ENCODE peak calls at places on chromosomes 16 and 17, in eight cellular contexts. G is CD8-positive, alpha-beta T cell; R is CD4-positive, alpha-beta T cell; D is transverse colon; B is lower lobe of right lung; N is dorsolateral prefrontal cortex; M is tibial nerve; P is BE2C. Q is an unnamed sample. For H3K27me3, the result is how much of the 10 kb centered on the place peaks cover.

GRCh38 chr16:66695935-66696668 is 441 bp downstream of the CMTM4 start:
- DNase-seq in G (peak), R (no peak), D (peak), B (peak), N (no peak), M (no peak), P (peak), Q (no peak)

GRCh38 chr17:32742686-32743538 is 134.0 kb downstream of the MYO1D start:
- DNase-seq in G (no peak), R (no peak), D (no peak), B (no peak), N (no peak), M (no peak), P (no peak), Q (no peak)

GRCh38 chr16:12570046-12570618 is 233.6 kb downstream of the CPPED1 start:
- DNase-seq in G (no peak), R (no peak), D (no peak), B (no peak), N (no peak), M (no peak), P (no peak), Q (no peak)

GRCh38 chr17:42188749-42189650 is 3.7 kb upstream of the HCRT start:
- DNase-seq in G (no peak), R (no peak), D (no peak), B (no peak), N (no peak), M (no peak), P (no peak), Q (no peak)

GRCh38 chr17:82876602-82877391 is 37.0 kb upstream of the ZNF750 start:
- DNase-seq in G (no peak), R (no peak), D (peak), B (peak), N (peak), M (no peak), P (peak), Q (peak)

GRCh38 chr17:80349437-80350160 is 65.4 kb upstream of the ENDOV start:
- DNase-seq in G (no peak), R (no peak), D (no peak), B (no peak), N (no peak), M (no peak), P (no peak), Q (no peak)

GRCh38 chr16:28990375-28991040 is 5.7 kb downstream of the LAT start:
- DNase-seq in G (no peak), R (no peak), D (no peak), B (no peak), N (no peak), M (no peak), P (no peak), Q (no peak)

GRCh38 chr16:10754941-10755340 is 11.3 kb downstream of the NUBP1 start:
- DNase-seq in G (no peak), R (no peak), D (no peak), B (no peak), N (no peak), M (no peak), P (no peak), Q (peak)

GRCh38 chr17:43388198-43389021 is 10.4 kb upstream of the ARL4D start:
- DNase-seq in G (peak), R (peak), D (peak), B (peak), N (peak), M (peak), P (peak), Q (peak)

GRCh38 chr16:53433509-53433908 is 762 bp upstream of the RBL2 start:
- DNase-seq in G (no peak), R (no peak), D (no peak), B (no peak), N (no peak), M (no peak), P (no peak), Q (no peak)

GRCh38 chr17:79792984-79793923 is 3.6 kb downstream of the CBX8 start:
- DNase-seq in G (no peak), R (no peak), D (no peak), B (no peak), N (no peak), M (no peak), P (no peak), Q (no peak)

GRCh38 chr17:35160354-35161201 is 13.0 kb downstream of the UNC45B start:
- DNase-seq in G (peak), R (peak), D (no peak), B (no peak), N (no peak), M (no peak), P (no peak), Q (no peak)

GRCh38 chr16:8963010-8963824 is 489 bp downstream of the USP7 start:
- DNase-seq in G (no peak), R (no peak), D (no peak), B (no peak), N (no peak), M (no peak), P (no peak), Q (no peak)

GRCh38 chr16:30131869-30132475 is 9.0 kb upstream of the MAPK3 start:
- DNase-seq in G (no peak), R (no peak), D (no peak), B (no peak), N (peak), M (no peak), P (no peak), Q (peak)

GRCh38 chr16:20878682-20879147 is 21.4 kb downstream of the DCUN1D3 start:
- DNase-seq in G (no peak), R (no peak), D (no peak), B (no peak), N (no peak), M (no peak), P (no peak), Q (no peak)

GRCh38 chr17:50834786-50835562 is 412 bp upstream of the WFIKKN2 start:
- DNase-seq in G (no peak), R (no peak), D (no peak), B (no peak), N (no peak), M (no peak), P (no peak), Q (peak)

GRCh38 chr16:57281791-57282190 is 2.7 kb downstream of the PLLP start:
- DNase-seq in G (no peak), R (no peak), D (no peak), B (no peak), N (no peak), M (no peak), P (no peak), Q (no peak)

GRCh38 chr17:27546624-27547300 is 84.2 kb upstream of the LGALS9 start:
- DNase-seq in G (no peak), R (no peak), D (no peak), B (no peak), N (no peak), M (no peak), P (no peak), Q (no peak)

GRCh38 chr17:73650617-73651200 is 6.5 kb upstream of the SDK2 start:
- DNase-seq in G (peak), R (no peak), D (peak), B (no peak), N (no peak), M (no peak), P (no peak), Q (no peak)

GRCh38 chr17:28130455-28130854 is 88.0 kb downstream of the NLK start:
- DNase-seq in G (no peak), R (no peak), D (no peak), B (no peak), N (no peak), M (no peak), P (no peak), Q (no peak)

GRCh38 chr17:76569607-76570279 is 15.9 kb downstream of the ST6GALNAC2 start:
- DNase-seq in G (no peak), R (no peak), D (no peak), B (no peak), N (peak), M (peak), P (no peak), Q (peak)

GRCh38 chr17:49987290-49987585 is 7.8 kb downstream of the DLX3 start:
- DNase-seq in G (no peak), R (no peak), D (no peak), B (no peak), N (no peak), M (no peak), P (peak), Q (no peak)

GRCh38 chr17:57442914-57443571 is 186.7 kb downstream of the MSI2 start:
- DNase-seq in G (peak), R (peak), D (peak), B (no peak), N (no peak), M (no peak), P (no peak), Q (peak)

GRCh38 chr16:88783391-88784073 is 1.5 kb downstream of the PIEZO1 start:
- DNase-seq in G (no peak), R (no peak), D (no peak), B (peak), N (peak), M (no peak), P (no peak), Q (no peak)

GRCh38 chr17:81246343-81246670 is 7.2 kb downstream of the NDUFAF8 start:
- DNase-seq in G (no peak), R (no peak), D (no peak), B (peak), N (no peak), M (no peak), P (no peak), Q (no peak)

GRCh38 chr17:8435245-8436168 is at the start of gene NDEL1:
- DNase-seq in G (peak), R (peak), D (peak), B (peak), N (peak), M (peak), P (peak), Q (peak)

GRCh38 chr16:17404903-17405691 is 65.7 kb downstream of the XYLT1 start:
- DNase-seq in G (no peak), R (no peak), D (peak), B (peak), N (peak), M (peak), P (no peak), Q (no peak)

GRCh38 chr16:56281256-56281805 is 90.0 kb downstream of the GNAO1 start:
- DNase-seq in G (no peak), R (no peak), D (no peak), B (no peak), N (no peak), M (no peak), P (no peak), Q (no peak)

GRCh38 chr17:75152523-75152922 is 1.8 kb downstream of the JPT1 start:
- DNase-seq in G (no peak), R (no peak), D (no peak), B (no peak), N (no peak), M (no peak), P (no peak), Q (peak)

GRCh38 chr16:57750796-57751538 is 15.4 kb downstream of the KATNB1 start:
- DNase-seq in G (no peak), R (no peak), D (no peak), B (peak), N (no peak), M (no peak), P (peak), Q (no peak)

GRCh38 chr17:49968380-49969133 is 433 bp upstream of the DLX4 start:
- DNase-seq in G (peak), R (peak), D (peak), B (peak), N (no peak), M (no peak), P (peak), Q (peak)

GRCh38 chr16:87765473-87765775 is 362 bp downstream of the KLHDC4 start:
- DNase-seq in G (peak), R (peak), D (peak), B (no peak), N (no peak), M (no peak), P (no peak), Q (no peak)

GRCh38 chr17:14918540-14918939 is 346.6 kb downstream of the PMP22 start:
- DNase-seq in G (no peak), R (no peak), D (no peak), B (no peak), N (no peak), M (no peak), P (no peak), Q (peak)

GRCh38 chr17:47875011-47875471 is 21.0 kb upstream of the SP2 start:
- DNase-seq in G (no peak), R (no peak), D (no peak), B (peak), N (no peak), M (no peak), P (no peak), Q (no peak)
- H3K27me3 ChIP-seq in G (under half), R (under half), D (half or more), B (under half), N (half or more), M (under half), P (half or more), Q (under half)

GRCh38 chr17:71470062-71470461 is 650.8 kb upstream of the SOX9 start:
- DNase-seq in G (no peak), R (no peak), D (no peak), B (no peak), N (no peak), M (no peak), P (no peak), Q (no peak)

GRCh38 chr17:71467719-71468118 is 653.1 kb upstream of the SOX9 start:
- DNase-seq in G (no peak), R (no peak), D (no peak), B (no peak), N (no peak), M (no peak), P (no peak), Q (no peak)

GRCh38 chr17:71472809-71473789 is 647.7 kb upstream of the SOX9 start:
- DNase-seq in G (no peak), R (no peak), D (no peak), B (no peak), N (no peak), M (no peak), P (peak), Q (peak)
- TF ChIP-seq CTCF in G (no peak), R (no peak), D (peak), B (peak), N (peak), M (peak), P (peak), Q (peak)

GRCh38 chr17:68694791-68695485 is 93.8 kb upstream of the FAM20A start:
- DNase-seq in G (no peak), R (no peak), D (no peak), B (no peak), N (no peak), M (no peak), P (no peak), Q (no peak)
- H3K27me3 ChIP-seq in G (under half), R (under half), D (under half), B (under half), N (under half), M (under half), P (under half), Q (under half)

GRCh38 chr17:39979865-39980401 is 674 bp upstream of the PSMD3 start:
- DNase-seq in G (no peak), R (peak), D (peak), B (no peak), N (no peak), M (no peak), P (peak), Q (peak)
- TF ChIP-seq CTCF in G (no peak), R (no peak), D (no peak), B (no peak), N (no peak), M (no peak), P (peak), Q (peak)

GRCh38 chr17:45794840-45795239 is 10.7 kb downstream of the CRHR1 start:
- DNase-seq in G (no peak), R (no peak), D (no peak), B (no peak), N (no peak), M (no peak), P (no peak), Q (peak)
- H3K27me3 ChIP-seq in G (under half), R (under half), D (half or more), B (half or more), N (under half), M (under half), P (half or more), Q (under half)

DNA sequence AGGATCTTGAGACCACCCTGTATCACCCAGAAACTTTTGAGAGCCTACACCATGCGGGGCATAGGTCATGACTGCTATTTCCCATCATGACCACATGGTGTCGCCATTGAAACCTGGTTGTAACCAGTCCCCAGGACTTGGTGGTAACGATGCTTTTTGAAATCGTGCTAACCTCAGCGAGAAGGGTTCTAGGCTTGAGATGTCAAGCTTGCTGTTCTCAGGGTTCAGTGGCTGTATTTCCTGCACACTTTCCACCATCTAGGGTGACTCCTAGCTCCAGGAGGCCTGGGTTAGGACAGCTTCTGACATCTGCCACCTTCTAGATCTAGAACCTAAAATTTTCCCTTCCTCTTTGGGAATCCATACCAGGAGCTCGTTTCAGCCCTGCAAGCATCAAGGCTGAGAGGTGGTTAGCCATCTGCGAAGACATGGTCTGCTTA is 13.0 kb upstream of the SPNS3 start:
- DNase-seq in G (peak), R (peak), D (peak), B (no peak), N (peak), M (no peak), P (peak), Q (peak)
- TF ChIP-seq CTCF in G (peak), R (peak), D (peak), B (peak), N (peak), M (peak), P (peak), Q (peak)

DNA sequence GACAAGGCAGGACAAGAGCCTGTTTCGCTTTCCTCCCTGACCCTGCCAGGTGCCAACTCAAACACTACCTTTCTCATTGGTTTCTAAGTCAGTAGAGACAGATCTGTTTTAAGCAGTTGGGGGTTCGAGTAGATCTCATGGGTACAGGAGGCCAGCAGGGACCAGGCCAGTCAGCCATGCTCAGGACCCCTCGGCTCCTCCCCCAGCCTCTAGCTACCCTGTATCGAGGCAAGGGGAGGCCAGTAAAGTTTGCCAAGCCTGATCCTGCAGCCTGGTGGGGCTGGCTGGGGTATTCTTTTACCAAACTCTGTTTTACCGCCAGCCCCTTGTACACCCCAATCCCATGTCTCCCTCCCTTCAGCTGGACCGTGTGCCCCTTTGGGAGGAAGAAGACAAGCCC is 26.6 kb downstream of the OR1D5 start:
- DNase-seq in G (no peak), R (no peak), D (no peak), B (peak), N (peak), M (no peak), P (no peak), Q (no peak)
- H3K27me3 ChIP-seq in G (under half), R (under half), D (under half), B (under half), N (under half), M (under half), P (under half), Q (under half)

GRCh38 chr16:24839347-24839972 is 6.3 kb upstream of the SLC5A11 start:
- DNase-seq in G (no peak), R (no peak), D (no peak), B (no peak), N (no peak), M (no peak), P (no peak), Q (no peak)

GRCh38 chr16:24837969-24838368 is 7.8 kb upstream of the SLC5A11 start:
- DNase-seq in G (no peak), R (no peak), D (no peak), B (no peak), N (no peak), M (no peak), P (no peak), Q (no peak)

GRCh38 chr16:24838554-24839266 is 7.1 kb upstream of the SLC5A11 start:
- DNase-seq in G (no peak), R (no peak), D (peak), B (no peak), N (peak), M (no peak), P (no peak), Q (peak)

GRCh38 chr16:24834459-24835335 is 11.1 kb upstream of the SLC5A11 start:
- DNase-seq in G (no peak), R (no peak), D (peak), B (no peak), N (peak), M (no peak), P (peak), Q (peak)

GRCh38 chr16:24836836-24837235 is 8.9 kb upstream of the SLC5A11 start:
- DNase-seq in G (no peak), R (no peak), D (no peak), B (no peak), N (no peak), M (no peak), P (no peak), Q (no peak)
- TF ChIP-seq CTCF in G (no peak), R (no peak), D (no peak), B (no peak), N (no peak), M (no peak), P (no peak), Q (no peak)